ENCODE peak calls at places on chromosomes 13 and 19, in six cellular contexts. V, J, N, Q, U and M are unnamed samples.

GRCh38 chr13:112434032-112434431 is 57.9 kb downstream of the SPACA7 start:
- DNase-seq in V (no peak), J (no peak), N (no peak), Q (no peak), U (no peak), M (no peak)

GRCh38 chr19:49780861-49781260 is 14.1 kb downstream of the AP2A1 start:
- DNase-seq in V (no peak), J (no peak), N (no peak), Q (no peak), U (no peak), M (no peak)

GRCh38 chr13:91347996-91348905 is 764 bp downstream of the MIR17HG start:
- DNase-seq in V (peak), J (no peak), N (peak), Q (peak), U (peak), M (peak)

GRCh38 chr13:65932587-65933239 is 1297.4 kb downstream of the PCDH9 start:
- DNase-seq in V (no peak), J (no peak), N (no peak), Q (no peak), U (no peak), M (no peak)

GRCh38 chr19:29771708-29772415 is 39.9 kb upstream of the CCNE1 start:
- DNase-seq in V (no peak), J (no peak), N (peak), Q (peak), U (peak), M (peak)

GRCh38 chr13:50531917-50532899 is 311.3 kb downstream of the DLEU7 start:
- DNase-seq in V (no peak), J (no peak), N (no peak), Q (peak), U (no peak), M (no peak)

GRCh38 chr19:47351545-47351944 is 2.4 kb downstream of the DHX34 start:
- DNase-seq in V (no peak), J (no peak), N (no peak), Q (no peak), U (no peak), M (no peak)

GRCh38 chr13:33312150-33312908 is 26.8 kb upstream of the STARD13 start:
- DNase-seq in V (no peak), J (no peak), N (no peak), Q (peak), U (no peak), M (no peak)

GRCh38 chr13:35260316-35260715 is 216.2 kb downstream of the MAB21L1 start:
- DNase-seq in V (no peak), J (no peak), N (no peak), Q (no peak), U (no peak), M (no peak)

GRCh38 chr19:51552996-51553725 is 17.9 kb upstream of the ZNF175 start:
- DNase-seq in V (no peak), J (no peak), N (peak), Q (peak), U (peak), M (no peak)

GRCh38 chr19:41912899-41913475 is 15.3 kb downstream of the ERFL start:
- DNase-seq in V (no peak), J (no peak), N (no peak), Q (no peak), U (no peak), M (no peak)

GRCh38 chr13:21009036-21009435 is 52.4 kb downstream of the LATS2 start:
- DNase-seq in V (no peak), J (no peak), N (no peak), Q (no peak), U (no peak), M (no peak)

GRCh38 chr13:67549331-67549730 is 319.2 kb upstream of the PCDH9 start:
- DNase-seq in V (no peak), J (no peak), N (no peak), Q (no peak), U (no peak), M (no peak)

GRCh38 chr19:50803633-50804419 is 13.6 kb downstream of the ACP4 start:
- DNase-seq in V (no peak), J (no peak), N (no peak), Q (peak), U (no peak), M (no peak)

GRCh38 chr13:40609972-40610726 is 56.3 kb downstream of the FOXO1 start:
- DNase-seq in V (no peak), J (no peak), N (no peak), Q (no peak), U (no peak), M (no peak)

GRCh38 chr19:47507924-47508553 is 6.8 kb downstream of the NAPA start:
- DNase-seq in V (no peak), J (no peak), N (no peak), Q (no peak), U (no peak), M (no peak)

GRCh38 chr19:995051-995827 is 5.0 kb upstream of the GRIN3B start:
- DNase-seq in V (no peak), J (no peak), N (no peak), Q (no peak), U (no peak), M (no peak)

GRCh38 chr19:280541-281007 is 10.6 kb downstream of the PLPP2 start:
- DNase-seq in V (no peak), J (no peak), N (no peak), Q (no peak), U (no peak), M (no peak)

GRCh38 chr13:90386090-90386489 is 961.4 kb upstream of the MIR17HG start:
- DNase-seq in V (no peak), J (no peak), N (no peak), Q (no peak), U (no peak), M (no peak)

GRCh38 chr19:23440791-23441190 is 45.5 kb upstream of the ZNF91 start:
- DNase-seq in V (no peak), J (no peak), N (no peak), Q (no peak), U (no peak), M (no peak)

GRCh38 chr19:54415208-54415900 is at the start of gene TTYH1:
- DNase-seq in V (no peak), J (no peak), N (no peak), Q (no peak), U (no peak), M (no peak)

GRCh38 chr13:24693862-24694471 is 13.8 kb downstream of the ATP12A start:
- DNase-seq in V (no peak), J (no peak), N (no peak), Q (peak), U (no peak), M (no peak)

GRCh38 chr19:58059681-58060080 is 599 bp downstream of the ZNF135 start:
- DNase-seq in V (no peak), J (no peak), N (no peak), Q (no peak), U (no peak), M (no peak)
- H3K27ac ChIP-seq in V (peak), J (peak), N (peak), Q (peak), U (peak), M (peak)

GRCh38 chr13:85693889-85694511 is 105.2 kb downstream of the SLITRK6 start:
- DNase-seq in V (no peak), J (no peak), N (no peak), Q (peak), U (no peak), M (no peak)
- H3K27ac ChIP-seq in V (no peak), J (no peak), N (no peak), Q (peak), U (no peak), M (no peak)

GRCh38 chr13:23673354-23673753 is 103.1 kb downstream of the TNFRSF19 start:
- DNase-seq in V (no peak), J (no peak), N (no peak), Q (peak), U (no peak), M (no peak)
- H3K27ac ChIP-seq in V (no peak), J (no peak), N (peak), Q (peak), U (no peak), M (no peak)

DNA sequence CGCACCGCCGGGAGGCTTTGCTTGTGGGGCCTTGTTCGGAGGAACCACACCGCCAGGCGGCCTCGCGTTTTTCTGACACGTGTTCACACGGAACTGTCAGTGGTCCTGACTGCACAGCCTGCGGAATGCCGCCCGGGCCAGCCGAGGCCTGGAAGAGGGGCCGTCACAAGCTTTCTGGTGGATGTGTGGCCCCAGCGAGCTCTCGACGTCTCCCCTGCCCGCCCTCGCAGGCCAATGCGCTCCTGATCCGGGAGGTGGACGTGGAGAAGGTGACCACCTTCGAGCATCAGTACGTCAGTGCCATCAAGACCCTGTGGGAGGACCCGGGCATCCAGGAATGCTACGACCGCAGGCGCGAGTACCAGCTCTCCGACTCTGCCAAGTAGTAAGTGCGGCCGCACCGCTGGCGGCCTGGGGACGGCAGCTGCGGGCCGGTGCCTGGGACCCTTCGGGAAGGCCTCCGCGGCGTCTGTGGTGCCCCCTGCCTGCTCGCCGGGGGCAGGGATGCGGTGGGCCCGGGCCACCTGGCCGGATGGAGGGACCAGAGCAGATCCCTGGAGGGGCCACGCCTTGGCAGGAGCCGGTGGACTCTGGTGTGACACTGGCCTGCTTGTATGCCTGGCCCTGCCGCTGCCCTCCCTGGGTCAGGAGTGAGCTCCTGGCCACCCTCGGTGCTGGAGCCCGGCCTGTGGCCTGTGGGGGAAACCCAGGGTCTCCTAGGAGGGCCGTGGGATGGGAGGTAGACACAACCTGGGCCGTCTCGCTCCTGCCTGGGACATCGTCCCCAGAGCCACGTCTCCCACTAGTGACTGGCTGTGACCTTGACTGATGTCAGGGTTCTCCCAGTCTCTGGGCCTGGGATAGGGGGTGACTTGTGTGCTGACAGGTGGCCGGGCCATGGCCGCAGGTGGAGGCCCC is 19.2 kb downstream of the GNA11 start:
- DNase-seq in V (no peak), J (no peak), N (no peak), Q (no peak), U (no peak), M (no peak)
- H3K27ac ChIP-seq in V (no peak), J (no peak), N (peak), Q (no peak), U (no peak), M (no peak)

GRCh38 chr19:16091546-16092475 is 15.5 kb downstream of the TPM4 start:
- DNase-seq in V (no peak), J (no peak), N (no peak), Q (no peak), U (no peak), M (no peak)
- H3K27ac ChIP-seq in V (no peak), J (no peak), N (no peak), Q (peak), U (no peak), M (no peak)

GRCh38 chr13:110472904-110473563 is 88.5 kb downstream of the RAB20 start:
- DNase-seq in V (no peak), J (no peak), N (no peak), Q (no peak), U (no peak), M (no peak)

GRCh38 chr13:110474713-110475112 is 86.8 kb downstream of the RAB20 start:
- DNase-seq in V (no peak), J (no peak), N (no peak), Q (no peak), U (no peak), M (no peak)

GRCh38 chr13:110475550-110476219 is 85.8 kb downstream of the RAB20 start:
- DNase-seq in V (no peak), J (no peak), N (no peak), Q (no peak), U (no peak), M (no peak)

GRCh38 chr13:110476220-110476617 is 85.3 kb downstream of the RAB20 start:
- DNase-seq in V (no peak), J (no peak), N (no peak), Q (no peak), U (no peak), M (no peak)

DNA sequence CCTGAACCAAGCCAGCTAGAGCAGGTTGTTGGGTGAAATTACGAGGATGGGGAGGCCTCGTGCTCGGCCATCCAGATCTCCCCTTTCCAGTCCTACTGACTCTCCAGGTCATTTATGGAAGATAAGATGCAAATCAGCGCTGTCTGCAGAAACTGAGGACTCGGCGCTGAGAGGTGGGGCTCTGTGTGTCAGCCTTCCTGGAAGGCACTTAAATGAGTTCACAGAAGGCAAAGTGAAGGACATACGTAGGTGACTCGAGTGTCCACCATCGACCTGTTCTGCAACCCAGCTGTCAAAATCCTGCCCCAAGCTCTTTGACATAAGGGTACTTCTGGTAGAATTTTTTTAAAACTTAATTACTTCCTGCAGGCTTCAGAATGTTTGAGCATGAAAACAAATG is 86.4 kb downstream of the RAB20 start:
- DNase-seq in V (no peak), J (no peak), N (no peak), Q (no peak), U (no peak), M (no peak)
- H3K27ac ChIP-seq in V (no peak), J (no peak), N (no peak), Q (no peak), U (no peak), M (no peak)

DNA sequence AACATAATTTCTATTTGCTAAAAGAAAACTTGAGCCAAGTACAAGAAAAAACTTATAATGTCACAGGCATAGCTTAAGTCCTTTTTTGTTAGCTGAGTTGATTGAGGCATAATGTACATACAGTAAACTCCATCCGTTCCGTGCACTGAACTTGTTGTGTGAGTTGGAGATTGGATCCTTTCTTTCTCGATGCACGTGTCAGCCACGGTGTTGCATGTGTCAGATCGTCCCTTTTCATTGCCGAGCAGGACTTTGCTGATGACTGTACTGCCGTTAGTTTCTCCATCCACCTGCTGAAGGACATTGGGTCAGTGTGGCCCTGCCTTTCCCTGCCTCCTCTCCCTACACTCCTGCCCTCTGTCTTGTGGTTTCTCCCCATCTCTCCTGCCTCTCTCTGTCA is 34.4 kb downstream of the IGFL2 start:
- DNase-seq in V (no peak), J (no peak), N (no peak), Q (no peak), U (no peak), M (no peak)
- H3K27ac ChIP-seq in V (no peak), J (no peak), N (no peak), Q (no peak), U (no peak), M (no peak)

GRCh38 chr19:43783636-43784035 is 2.9 kb upstream of the KCNN4 start:
- DNase-seq in V (no peak), J (no peak), N (no peak), Q (no peak), U (no peak), M (no peak)

GRCh38 chr19:43782311-43782660 is 1.5 kb upstream of the KCNN4 start:
- DNase-seq in V (no peak), J (no peak), N (no peak), Q (no peak), U (no peak), M (no peak)

GRCh38 chr19:43780706-43781525 is at the start of gene KCNN4:
- DNase-seq in V (peak), J (no peak), N (no peak), Q (peak), U (peak), M (no peak)

GRCh38 chr19:43782689-43783231 is 2.0 kb upstream of the KCNN4 start:
- DNase-seq in V (no peak), J (no peak), N (no peak), Q (no peak), U (peak), M (no peak)

GRCh38 chr19:43781630-43782310 is 997 bp upstream of the KCNN4 start:
- DNase-seq in V (no peak), J (no peak), N (no peak), Q (no peak), U (peak), M (no peak)
- H3K27ac ChIP-seq in V (peak), J (no peak), N (no peak), Q (no peak), U (peak), M (no peak)